ENCODE peak calls at places on chromosomes 16 and 17, in ten cellular contexts. T is LHCN-M2; G is activated CD4-positive, alpha-beta T cell treated with anti-CD3 and anti-CD28 coated beads, Interleukin-2, amount 10 ng/mL, durations not matched to agents 7 days and 5 days; F is HCEC 1CT; Z is MM.1S; X is Caki2; O is stomach; B is NB4; W is ascending aorta; V is HEK293T. M is an unnamed sample.

GRCh38 chr17:78001182-78001581 is 42.7 kb downstream of the TNRC6C start:
- DNase-seq in W (no peak), B (no peak), V (peak; percentile 38), X (no peak), G (no peak), T (peak; percentile 6), Z (no peak), F (no peak), O (no peak), M (no peak)

GRCh38 chr17:74853669-74854068 is 6.0 kb downstream of the GRIN2C start:
- DNase-seq in O (no peak), G (no peak), B (no peak), Z (no peak), F (no peak), V (no peak), W (no peak), X (no peak), T (no peak), M (peak; percentile 11)

GRCh38 chr17:31596382-31597323 is 205.2 kb downstream of the RAB11FIP4 start:
- DNase-seq in W (peak; percentile 93), F (peak; percentile 99), V (no peak), B (peak; percentile 100), O (no peak), G (no peak), X (peak; percentile 87), Z (peak; percentile 35), T (peak; percentile 99), M (peak; percentile 89)

GRCh38 chr16:647173-647902 is 1.8 kb upstream of the WDR90 start:
- DNase-seq in W (no peak), V (no peak), T (no peak), O (peak; percentile 70), B (no peak), G (no peak), Z (no peak), F (no peak), X (no peak), M (no peak)

GRCh38 chr16:38941-39892 is 14.2 kb downstream of the POLR3K start:
- DNase-seq in F (no peak), X (peak; percentile 57), B (peak; percentile 61), T (no peak), G (peak; percentile 76), W (no peak), O (peak; percentile 73), Z (peak; percentile 96), V (no peak), M (no peak)

GRCh38 chr16:55250641-55251550 is 73.1 kb upstream of the IRX6 start:
- DNase-seq in B (no peak), W (no peak), X (no peak), F (no peak), Z (no peak), G (no peak), T (no peak), V (no peak), O (no peak), M (no peak)

GRCh38 chr17:37691807-37692206 is 48.6 kb upstream of the DDX52 start:
- DNase-seq in T (no peak), F (no peak), X (no peak), Z (no peak), G (no peak), B (no peak), W (no peak), V (no peak), O (no peak), M (no peak)

GRCh38 chr17:72471296-72471695 is 350.5 kb downstream of the SOX9 start:
- DNase-seq in O (no peak), Z (no peak), F (no peak), G (no peak), B (no peak), T (no peak), X (peak; percentile 75), W (no peak), V (no peak), M (no peak)

GRCh38 chr17:61015966-61016365 is 338.3 kb downstream of the BCAS3 start:
- DNase-seq in W (no peak), V (no peak), T (no peak), G (no peak), F (no peak), B (no peak), X (no peak), O (no peak), Z (no peak), M (no peak)

GRCh38 chr17:48023408-48024148 is 14.0 kb downstream of the COPZ2 start:
- DNase-seq in B (peak; percentile 83), O (peak; percentile 92), Z (peak; percentile 69), X (peak; percentile 80), T (peak; percentile 83), G (peak; percentile 59), V (no peak), W (peak; percentile 56), F (peak; percentile 68), M (peak; percentile 92)

GRCh38 chr16:71242601-71243000 is 12.1 kb upstream of the HYDIN start:
- DNase-seq in X (no peak), B (no peak), F (no peak), Z (no peak), G (no peak), T (no peak), V (no peak), O (no peak), W (no peak), M (no peak)

GRCh38 chr17:6303664-6304063 is 131.3 kb downstream of the AIPL1 start:
- DNase-seq in O (no peak), B (peak; percentile 27), F (no peak), G (peak; percentile 37), Z (peak; percentile 49), W (no peak), X (peak; percentile 45), V (peak; percentile 55), T (peak; percentile 15), M (no peak)

GRCh38 chr16:64061621-64062020 is 1060.2 kb downstream of the CDH11 start:
- DNase-seq in V (no peak), W (no peak), X (no peak), F (no peak), O (no peak), T (peak; percentile 5), G (no peak), Z (no peak), B (no peak), M (no peak)

GRCh38 chr16:17335826-17336492 is 134.8 kb downstream of the XYLT1 start:
- DNase-seq in G (no peak), F (no peak), Z (no peak), X (no peak), T (peak; percentile 26), V (no peak), B (no peak), O (no peak), W (no peak), M (no peak)

GRCh38 chr16:79380990-79381389 is 219.5 kb downstream of the MAF start:
- DNase-seq in G (no peak), Z (no peak), O (no peak), F (no peak), V (no peak), W (no peak), X (no peak), T (no peak), B (no peak), M (no peak)